ENCODE peak calls at places on chromosomes 4 and X, in nine cellular contexts. D is lower lobe of right lung, T is breast epithelium, K is cardiac fibroblast, I is AG10803, W is body of pancreas, B is pancreas, A is H7, V is GM23248. N is an unnamed sample.

GRCh38 chrX:103362504-103362903 is 6.2 kb downstream of the TCEAL9 start:
- DNase-seq in T (no peak), A (no peak), D (no peak), W (no peak), V (peak; percentile 49), I (peak; percentile 64), K (peak; percentile 67), B (no peak), N (no peak)

GRCh38 chr4:2127609-2128300 is 68.6 kb downstream of the NAT8L start:
- DNase-seq in W (no peak), V (no peak), D (no peak), I (no peak), K (no peak), B (no peak), A (no peak), T (no peak), N (no peak)

GRCh38 chr4:38610844-38611550 is 53.0 kb upstream of the KLF3 start:
- DNase-seq in A (no peak), T (no peak), D (no peak), B (peak; percentile 36), V (no peak), W (peak; percentile 40), I (no peak), K (no peak), N (no peak)

GRCh38 chr4:2939383-2940243 is 23.6 kb downstream of the NOP14 start:
- DNase-seq in I (no peak), W (peak; percentile 11), A (peak; percentile 38), T (peak; percentile 15), V (no peak), K (no peak), D (no peak), B (peak; percentile 1), N (no peak)

GRCh38 chr4:84028340-84028739 is 470.8 kb downstream of the NKX6-1 start:
- DNase-seq in A (no peak), T (no peak), W (no peak), D (no peak), B (no peak), V (no peak), K (no peak), I (no peak), N (no peak)

GRCh38 chrX:40539214-40540142 is 41.3 kb upstream of the ATP6AP2 start:
- DNase-seq in V (peak; percentile 84), B (no peak), K (peak; percentile 71), W (peak; percentile 11), A (peak; percentile 66), I (peak; percentile 81), D (peak; percentile 74), T (peak; percentile 33), N (peak; percentile 74)

GRCh38 chr4:94711635-94712034 is 46.1 kb upstream of the BMPR1B start:
- DNase-seq in K (no peak), A (no peak), I (peak; percentile 9), V (no peak), B (no peak), D (no peak), T (no peak), W (no peak), N (no peak)

GRCh38 chrX:151985955-151986354 is 11.5 kb upstream of the GABRE start:
- DNase-seq in A (no peak), W (no peak), K (peak; percentile 84), D (no peak), I (peak; percentile 69), V (peak; percentile 82), T (no peak), B (no peak), N (no peak)

GRCh38 chr4:6441758-6442157 is 30.7 kb downstream of the PPP2R2C start:
- DNase-seq in K (no peak), D (no peak), A (peak; percentile 36), B (no peak), I (no peak), V (no peak), W (no peak), T (no peak), N (no peak)

GRCh38 chr4:20839957-20840356 is 139.7 kb downstream of the PACRGL start:
- DNase-seq in T (no peak), A (no peak), I (peak; percentile 89), K (peak; percentile 92), W (no peak), B (no peak), V (peak; percentile 80), D (no peak), N (no peak)

GRCh38 chr4:180059216-180059881 is 2183.9 kb upstream of the TENM3 start:
- DNase-seq in K (peak; percentile 2), V (peak; percentile 1), T (no peak), I (no peak), B (no peak), A (peak; percentile 67), D (no peak), W (peak; percentile 29), N (no peak)

GRCh38 chr4:147981305-147981704 is 249.4 kb downstream of the ARHGAP10 start:
- DNase-seq in T (no peak), D (no peak), W (no peak), V (peak; percentile 78), I (peak; percentile 75), A (no peak), K (peak; percentile 73), B (no peak), N (no peak)

GRCh38 chrX:105323951-105324350 is 103.5 kb upstream of the TEX13A start:
- DNase-seq in B (no peak), V (no peak), T (no peak), D (no peak), W (no peak), I (no peak), K (peak; percentile 53), A (no peak), N (no peak)

GRCh38 chr4:71498624-71499023 is 159.8 kb downstream of the SLC4A4 start:
- DNase-seq in B (no peak), D (no peak), T (no peak), I (peak; percentile 6), K (no peak), A (no peak), W (no peak), V (no peak), N (no peak)

GRCh38 chr4:71495454-71495853 is 156.6 kb downstream of the SLC4A4 start:
- DNase-seq in I (no peak), V (no peak), A (no peak), K (no peak), B (no peak), T (no peak), W (no peak), D (no peak), N (no peak)

GRCh38 chr4:71494539-71494938 is 155.7 kb downstream of the SLC4A4 start:
- DNase-seq in W (no peak), D (no peak), V (no peak), I (no peak), K (no peak), T (no peak), A (no peak), B (no peak), N (no peak)

GRCh38 chr4:71497078-71497477 is 158.3 kb downstream of the SLC4A4 start:
- DNase-seq in D (no peak), K (no peak), B (no peak), V (no peak), A (no peak), T (no peak), I (no peak), W (no peak), N (no peak)

DNA sequence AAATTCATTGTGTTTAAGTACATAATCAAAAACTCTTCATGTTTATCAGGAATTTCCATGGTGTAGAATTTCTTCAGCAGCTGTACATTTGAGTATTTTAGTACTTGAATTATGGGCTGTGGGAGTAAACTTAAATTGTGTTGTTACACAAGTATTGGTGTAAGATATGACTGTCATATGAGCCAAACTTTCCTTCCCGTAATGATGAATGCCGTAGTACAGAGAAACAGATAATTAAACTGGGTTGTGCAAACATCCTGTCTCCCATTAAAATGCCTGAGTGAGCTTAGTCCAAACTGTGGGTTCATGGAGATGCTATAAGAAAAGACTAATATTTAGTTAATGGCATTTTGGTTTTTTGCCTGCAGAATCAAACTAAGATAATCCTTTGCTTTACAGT is 159.2 kb downstream of the SLC4A4 start:
- DNase-seq in K (peak; percentile 7), W (no peak), B (no peak), I (peak; percentile 38), D (no peak), T (no peak), V (peak; percentile 8), A (no peak), N (no peak)
- H3K4me3 ChIP-seq in K (no peak overlapping the region), W (no peak overlapping the region), B (no peak overlapping the region), I (no peak overlapping the region), D (no peak overlapping the region), T (no peak overlapping the region), V (no peak overlapping the region), A (no peak overlapping the region), N (no peak overlapping the region)

DNA sequence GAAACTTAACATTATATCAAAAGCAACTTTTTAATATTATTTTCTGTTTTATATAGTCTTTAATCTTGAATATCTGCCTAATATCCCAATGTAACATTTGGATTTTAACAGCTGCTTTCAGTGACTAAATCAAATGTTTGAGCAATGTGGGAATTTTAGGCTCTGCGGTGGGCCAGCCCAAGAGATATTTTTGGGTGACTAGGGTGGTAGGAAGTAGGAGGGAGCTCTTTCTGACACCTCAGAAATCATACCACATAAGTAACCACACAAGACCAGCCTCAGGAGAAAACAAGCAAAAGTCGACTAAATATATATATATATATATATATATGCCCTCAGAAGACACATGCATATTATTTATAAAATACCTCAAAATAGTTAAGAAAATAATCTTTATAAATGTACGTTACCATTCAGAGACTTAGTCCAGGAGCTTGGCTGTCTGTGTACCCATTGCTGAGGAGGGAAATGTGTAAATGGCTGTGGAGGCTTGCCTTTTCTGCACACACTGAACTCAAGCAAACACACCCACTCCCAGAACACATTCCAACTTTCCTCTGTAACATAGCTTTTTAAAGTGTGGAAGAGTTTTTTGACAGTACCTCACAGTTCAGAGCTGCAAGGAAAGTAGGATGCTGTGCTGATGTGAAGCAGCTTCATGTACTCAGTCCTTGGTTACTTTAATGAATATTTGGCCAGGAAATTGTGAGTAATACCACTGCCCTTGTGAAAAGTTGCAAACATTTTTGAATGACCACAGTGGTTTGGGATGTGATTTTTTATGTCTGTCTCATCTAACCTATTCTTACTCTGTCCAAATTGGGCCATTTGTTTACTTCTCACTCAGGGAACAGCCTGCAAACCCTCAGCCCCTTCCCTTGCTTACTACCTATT is at the start of gene RTL3:
- DNase-seq in B (no peak), A (no peak), K (peak; percentile 89), W (no peak), V (peak; percentile 83), D (no peak), I (peak; percentile 90), T (no peak), N (no peak)
- H3K4me3 ChIP-seq in B (no peak within 1 kb of the TSS), A (no peak within 1 kb of the TSS), K (no peak within 1 kb of the TSS), W (no peak within 1 kb of the TSS), V (no peak within 1 kb of the TSS), D (no peak within 1 kb of the TSS), I (no peak within 1 kb of the TSS), T (peak within 1 kb of the TSS; percentile 5), N (no peak within 1 kb of the TSS)

GRCh38 chr4:69759189-69759604 is 1.2 kb downstream of the SULT1B1 start:
- DNase-seq in D (no peak), A (no peak), K (no peak), T (no peak), V (peak; percentile 19), W (no peak), I (no peak), B (no peak), N (no peak)
- H3K4me3 ChIP-seq in D (peak overlapping the region; percentile 29), A (no peak overlapping the region), K (no peak overlapping the region), T (no peak overlapping the region), V (no peak overlapping the region), W (no peak overlapping the region), I (no peak overlapping the region), B (no peak overlapping the region), N (no peak overlapping the region)

DNA sequence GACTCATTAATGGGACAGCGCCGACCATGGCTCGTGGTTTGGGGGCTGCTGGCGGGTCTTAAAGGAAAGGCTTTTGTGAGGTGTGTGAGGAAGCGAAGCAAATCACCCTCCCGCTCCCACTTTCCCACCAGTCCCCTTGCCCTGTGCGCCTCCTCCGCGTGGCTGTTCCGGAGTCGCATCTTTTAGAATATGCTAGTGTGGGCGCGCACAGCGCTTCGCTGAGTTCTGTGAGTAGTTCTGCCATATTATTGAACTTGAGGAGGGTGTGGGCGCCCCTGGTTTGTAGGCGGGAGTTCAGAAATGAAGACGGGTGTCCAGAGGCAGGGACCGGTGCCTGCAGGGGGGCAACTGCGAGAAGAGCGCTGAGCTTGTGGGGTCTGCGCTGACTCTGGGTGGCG is 49.1 kb downstream of the ZNF141 start:
- DNase-seq in V (no peak), T (no peak), D (no peak), K (no peak), I (no peak), B (no peak), A (no peak), W (no peak), N (no peak)
- H3K4me3 ChIP-seq in V (no peak overlapping the region), T (no peak overlapping the region), D (no peak overlapping the region), K (no peak overlapping the region), I (no peak overlapping the region), B (no peak overlapping the region), A (no peak overlapping the region), W (no peak overlapping the region), N (no peak overlapping the region)

N was measured in Jurkat, Clone E6-1.